ENCODE peak calls at places on chromosomes 12 and 14, in six cellular contexts. M, D, Q, G, L and E are unnamed samples.

GRCh38 chr14:72904840-72905561 is 11.1 kb upstream of the DPF3 start:
- DNase-seq in G (peak), Q (peak), M (peak), L (peak), D (peak), E (peak)

GRCh38 chr14:92600318-92601053 is 86.9 kb downstream of the RIN3 start:
- DNase-seq in D (no peak), L (no peak), M (no peak), Q (peak), G (peak), E (peak)

GRCh38 chr14:90985601-90986242 is 74.7 kb downstream of the RPS6KA5 start:
- DNase-seq in L (no peak), M (no peak), Q (no peak), D (no peak), G (no peak), E (no peak)

GRCh38 chr12:41234672-41235071 is 46.6 kb downstream of the PDZRN4 start:
- DNase-seq in L (no peak), G (no peak), D (no peak), Q (no peak), M (no peak), E (no peak)

GRCh38 chr14:65167072-65167645 is 64.8 kb upstream of the MAX start:
- DNase-seq in Q (no peak), M (no peak), G (no peak), D (no peak), L (no peak), E (no peak)

GRCh38 chr12:51675062-51675803 is 84.2 kb downstream of the SCN8A start:
- DNase-seq in D (no peak), Q (no peak), M (no peak), L (no peak), G (no peak), E (no peak)

GRCh38 chr12:102479984-102480383 is 379 bp downstream of the IGF1 start:
- DNase-seq in Q (no peak), M (no peak), G (no peak), L (no peak), D (no peak), E (no peak)

GRCh38 chr12:34390171-34390841 is 368.0 kb downstream of the ALG10 start:
- DNase-seq in Q (no peak), D (no peak), M (no peak), L (no peak), G (no peak), E (no peak)

GRCh38 chr14:32203928-32204357 is 874 bp upstream of the RNU6-8 start:
- DNase-seq in D (peak), M (peak), Q (no peak), L (no peak), G (no peak), E (no peak)

GRCh38 chr14:97021571-97022171 is 224.5 kb downstream of the VRK1 start:
- DNase-seq in L (no peak), G (no peak), D (no peak), Q (no peak), M (peak), E (no peak)

GRCh38 chr12:52063986-52064649 is 5.7 kb upstream of the ATG101 start:
- DNase-seq in Q (peak), D (no peak), L (no peak), G (peak), M (no peak), E (peak)

DNA sequence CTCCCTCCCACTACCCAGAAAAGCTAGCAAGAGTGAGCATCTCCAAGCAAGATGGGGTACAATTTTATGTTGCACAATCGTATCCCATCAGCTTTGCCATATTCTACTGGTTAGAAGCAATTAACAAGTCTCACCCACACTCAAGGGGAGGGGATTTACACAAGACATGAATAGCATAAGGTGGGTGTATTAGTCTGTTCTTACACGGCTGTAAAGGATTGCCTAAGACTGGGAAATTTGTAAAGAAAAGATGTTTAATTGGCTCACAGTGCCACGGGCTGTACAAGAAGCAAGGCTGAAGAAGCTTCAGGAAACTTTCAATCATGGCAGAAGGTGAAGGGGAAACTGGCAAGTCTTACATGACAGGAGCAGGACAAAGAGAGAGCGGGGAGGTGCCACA is 231.8 kb upstream of the AMIGO2 start:
- DNase-seq in Q (no peak), D (no peak), M (no peak), L (no peak), G (no peak), E (no peak)
- H2AFZ ChIP-seq in Q (no peak), D (no peak), M (no peak), L (no peak), G (no peak), E (no peak)

GRCh38 chr12:76588881-76589565 is 29.5 kb upstream of the OSBPL8 start:
- DNase-seq in L (no peak), Q (peak), M (no peak), D (no peak), G (peak), E (peak)
- H3K4ac ChIP-seq in L (no peak), Q (no peak), M (no peak), D (no peak), G (no peak), E (no peak)

GRCh38 chr12:64544796-64545382 is 65.4 kb upstream of the RASSF3 start:
- DNase-seq in L (no peak), D (no peak), Q (no peak), G (no peak), M (no peak), E (no peak)

GRCh38 chr12:64549108-64549507 is 61.2 kb upstream of the RASSF3 start:
- DNase-seq in G (no peak), D (no peak), L (no peak), Q (no peak), M (no peak), E (no peak)

DNA sequence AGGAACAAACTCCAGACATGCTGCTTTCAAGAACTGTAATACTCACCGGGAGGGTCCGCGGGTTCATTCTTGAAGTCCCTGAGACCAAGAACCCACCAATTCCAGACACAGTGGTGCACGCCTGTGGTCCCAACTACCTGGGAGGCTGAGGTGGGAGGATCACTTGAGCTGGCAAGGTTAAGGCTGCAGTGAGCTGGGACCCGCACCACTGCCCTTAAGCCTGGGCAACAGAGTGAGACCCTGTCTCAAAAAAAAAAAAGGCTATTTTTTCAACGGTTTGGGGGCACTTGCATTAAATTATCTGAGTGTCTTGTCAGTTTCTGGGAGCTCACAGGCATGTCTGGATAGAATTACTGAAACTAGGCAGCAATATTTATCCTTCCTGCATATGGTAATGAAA is 65.9 kb upstream of the RASSF3 start:
- DNase-seq in G (no peak), M (no peak), Q (no peak), D (no peak), L (no peak), E (no peak)
- H3K23ac ChIP-seq in G (no peak), M (no peak), Q (no peak), D (no peak), L (no peak), E (no peak)

DNA sequence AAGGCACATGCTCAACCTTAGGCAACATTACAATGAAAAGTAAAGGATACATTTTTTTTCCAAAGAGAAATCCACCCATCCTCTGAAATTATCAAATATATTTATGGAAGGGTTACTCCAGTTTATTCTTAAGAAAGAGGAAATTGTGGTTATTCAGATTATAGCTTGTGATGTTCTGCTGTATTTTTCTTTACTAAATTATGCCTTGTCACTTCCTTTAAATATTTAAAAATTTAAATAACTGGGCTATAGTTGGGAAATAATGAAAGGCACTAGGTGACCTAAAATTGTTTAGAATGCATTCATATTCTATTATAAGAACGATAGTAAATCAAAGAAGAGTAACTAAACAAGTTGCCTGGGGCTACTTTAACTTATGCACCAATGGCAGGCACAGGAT is 190.6 kb upstream of the PPFIA2 start:
- DNase-seq in M (no peak), G (no peak), L (no peak), D (no peak), Q (no peak), E (no peak)
- H2AFZ ChIP-seq in M (no peak), G (no peak), L (no peak), D (no peak), Q (no peak), E (no peak)

GRCh38 chr12:114665411-114666181 is 18.4 kb downstream of the TBX3 start:
- DNase-seq in Q (no peak), M (peak), G (no peak), L (peak), D (no peak), E (peak)
- H3K4ac ChIP-seq in Q (no peak), M (no peak), G (peak), L (no peak), D (no peak), E (no peak)

GRCh38 chr12:82688619-82689018 is 1.9 kb downstream of the TMTC2 start:
- DNase-seq in G (no peak), M (no peak), D (no peak), Q (no peak), L (no peak), E (no peak)

GRCh38 chr12:82688035-82688501 is 1.4 kb downstream of the TMTC2 start:
- DNase-seq in D (no peak), L (no peak), G (no peak), M (no peak), Q (no peak), E (peak)

GRCh38 chr12:82685721-82686222 is 934 bp upstream of the TMTC2 start:
- DNase-seq in D (peak), M (peak), Q (peak), G (peak), L (peak), E (peak)

GRCh38 chr12:82686223-82687019 is at the start of gene TMTC2:
- DNase-seq in D (peak), M (peak), G (peak), Q (peak), L (peak), E (peak)

DNA sequence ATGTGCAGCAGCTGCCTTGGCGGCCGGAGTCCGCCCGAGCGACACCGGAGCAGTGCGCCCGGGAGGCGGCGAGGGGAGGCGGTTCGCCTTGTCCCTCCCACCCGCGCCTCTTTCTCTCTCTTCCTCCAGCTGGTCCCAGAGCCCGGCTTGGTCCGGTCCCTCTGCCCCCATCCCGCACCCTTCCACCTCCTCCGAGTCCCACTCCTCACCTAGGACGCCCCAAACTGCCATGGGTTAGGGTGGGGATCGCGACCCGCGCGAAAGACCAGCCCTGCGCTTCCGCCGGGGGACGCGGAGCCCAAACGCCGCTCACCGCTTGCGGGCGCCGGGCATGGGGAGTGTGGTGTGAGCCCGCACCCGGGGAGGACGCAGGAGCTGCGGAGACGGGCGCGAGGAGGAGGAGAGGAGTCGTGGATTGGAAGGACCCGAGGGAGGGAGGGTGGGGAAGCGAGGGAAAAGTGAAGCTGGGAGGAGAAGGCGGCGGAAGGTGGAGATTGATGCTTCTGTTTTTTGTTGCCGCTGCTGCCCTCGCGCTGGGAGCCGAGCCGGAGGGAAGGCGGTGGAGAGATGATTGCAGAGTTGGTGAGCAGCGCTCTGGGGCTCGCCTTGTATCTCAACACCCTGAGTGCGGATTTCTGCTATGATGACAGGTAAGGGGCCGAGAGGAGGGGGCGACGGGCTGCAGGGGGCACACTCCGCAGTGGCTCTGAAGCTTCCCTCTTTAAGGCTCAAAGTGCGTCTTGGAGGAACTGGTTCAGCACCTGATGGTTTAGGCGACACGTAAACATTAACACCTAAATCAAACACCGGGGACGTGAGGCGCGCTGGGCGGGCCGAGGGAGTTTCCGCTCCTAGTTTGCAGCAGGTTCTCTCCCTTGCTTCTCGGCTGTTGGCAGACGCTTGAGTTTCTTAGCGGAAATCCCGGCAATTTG is 580 bp downstream of the TMTC2 start:
- DNase-seq in L (peak), G (peak), D (peak), Q (peak), M (peak), E (peak)
- H3K23ac ChIP-seq in L (no peak), G (no peak), D (peak), Q (peak), M (no peak), E (no peak)